ENCODE peak calls at places on chromosomes 12 and 14, in eight cellular contexts. B, Y, K, U, G, T, E and C are unnamed samples.

GRCh38 chr12:48820406-48820805 is 2.1 kb downstream of the CACNB3 start:
- DNase-seq in B (no peak), Y (no peak), K (no peak), U (no peak), G (no peak), T (no peak), E (no peak), C (no peak)

GRCh38 chr14:67881225-67881624 is 61.6 kb downstream of the RAD51B start:
- DNase-seq in B (no peak), Y (no peak), K (peak), U (peak), G (no peak), T (no peak), E (no peak), C (no peak)

GRCh38 chr12:3155710-3156386 is 78.7 kb downstream of the TSPAN9 start:
- DNase-seq in B (no peak), Y (no peak), K (no peak), U (no peak), G (no peak), T (no peak), E (no peak), C (no peak)

GRCh38 chr12:80151131-80151530 is 51.8 kb downstream of the OTOGL start:
- DNase-seq in B (no peak), Y (no peak), K (no peak), U (no peak), G (no peak), T (no peak), E (no peak), C (no peak)

GRCh38 chr14:101442451-101442850 is 118.8 kb upstream of the DIO3 start:
- DNase-seq in B (no peak), Y (peak), K (no peak), U (peak), G (no peak), T (no peak), E (peak), C (no peak)

GRCh38 chr12:107967170-107967569 is 161.9 kb upstream of the WSCD2 start:
- DNase-seq in B (no peak), Y (no peak), K (no peak), U (no peak), G (peak), T (no peak), E (no peak), C (no peak)

GRCh38 chr14:68282479-68283377 is 463.1 kb downstream of the RAD51B start:
- DNase-seq in B (no peak), Y (peak), K (no peak), U (peak), G (no peak), T (no peak), E (no peak), C (no peak)

GRCh38 chr14:65791551-65791981 is 379.0 kb downstream of the FUT8 start:
- DNase-seq in B (no peak), Y (peak), K (no peak), U (peak), G (peak), T (no peak), E (peak), C (peak)

GRCh38 chr12:108123382-108123781 is 5.7 kb upstream of the WSCD2 start:
- DNase-seq in B (no peak), Y (no peak), K (no peak), U (no peak), G (no peak), T (no peak), E (no peak), C (no peak)

GRCh38 chr14:75342762-75343599 is 64.4 kb downstream of the FOS start:
- DNase-seq in B (no peak), Y (no peak), K (no peak), U (peak), G (no peak), T (no peak), E (no peak), C (no peak)

GRCh38 chr12:4555804-4556203 is 6.2 kb upstream of the DYRK4 start:
- DNase-seq in B (peak), Y (no peak), K (no peak), U (no peak), G (no peak), T (no peak), E (no peak), C (peak)

GRCh38 chr14:103029936-103030335 is 27.4 kb downstream of the CDC42BPB start:
- DNase-seq in B (no peak), Y (no peak), K (no peak), U (no peak), G (no peak), T (no peak), E (no peak), C (no peak)

GRCh38 chr12:68831272-68831671 is 23.3 kb downstream of the MDM2 start:
- DNase-seq in B (no peak), Y (no peak), K (no peak), U (no peak), G (no peak), T (no peak), E (no peak), C (no peak)

GRCh38 chr12:131366261-131366871 is 344.5 kb upstream of the SFSWAP start:
- DNase-seq in B (no peak), Y (no peak), K (no peak), U (no peak), G (no peak), T (no peak), E (no peak), C (no peak)

GRCh38 chr12:40208707-40209106 is 16.1 kb upstream of the LRRK2 start:
- DNase-seq in B (no peak), Y (no peak), K (no peak), U (peak), G (no peak), T (no peak), E (no peak), C (no peak)

GRCh38 chr12:57610553-57611115 is 601 bp upstream of the ARHGEF25 start:
- DNase-seq in B (no peak), Y (no peak), K (no peak), U (no peak), G (no peak), T (peak), E (no peak), C (no peak)

GRCh38 chr14:68984686-68985085 is 5.6 kb upstream of the ACTN1 start:
- DNase-seq in B (no peak), Y (no peak), K (no peak), U (no peak), G (no peak), T (no peak), E (no peak), C (no peak)

GRCh38 chr14:23068792-23069412 is 11.6 kb upstream of the CDH24 start:
- DNase-seq in B (peak), Y (peak), K (peak), U (peak), G (peak), T (no peak), E (peak), C (peak)

GRCh38 chr12:69583203-69583602 is 2.1 kb upstream of the CCT2 start:
- DNase-seq in B (peak), Y (no peak), K (no peak), U (no peak), G (peak), T (no peak), E (no peak), C (no peak)

GRCh38 chr14:76690502-76691105 is 70.7 kb upstream of the VASH1 start:
- DNase-seq in B (no peak), Y (no peak), K (no peak), U (no peak), G (no peak), T (no peak), E (no peak), C (no peak)

GRCh38 chr12:47990351-47991105 is 13.7 kb downstream of the COL2A1 start:
- DNase-seq in B (no peak), Y (peak), K (peak), U (peak), G (no peak), T (no peak), E (peak), C (peak)

GRCh38 chr12:9064815-9065606 is 50.7 kb downstream of the A2M start:
- DNase-seq in B (peak), Y (no peak), K (no peak), U (no peak), G (peak), T (peak), E (peak), C (peak)

GRCh38 chr12:74317741-74318140 is 219.9 kb upstream of the ATXN7L3B start:
- DNase-seq in B (no peak), Y (no peak), K (no peak), U (no peak), G (no peak), T (no peak), E (no peak), C (no peak)

GRCh38 chr14:34043627-34044372 is 92.9 kb upstream of the EGLN3 start:
- DNase-seq in B (peak), Y (peak), K (peak), U (peak), G (peak), T (no peak), E (peak), C (no peak)

GRCh38 chr14:54220697-54221431 is 175.9 kb upstream of the CDKN3 start:
- DNase-seq in B (no peak), Y (no peak), K (no peak), U (no peak), G (no peak), T (no peak), E (no peak), C (no peak)
- H3K4me3 ChIP-seq in B (no peak), Y (no peak), K (no peak), U (no peak), G (no peak), T (peak), E (peak), C (peak)

DNA sequence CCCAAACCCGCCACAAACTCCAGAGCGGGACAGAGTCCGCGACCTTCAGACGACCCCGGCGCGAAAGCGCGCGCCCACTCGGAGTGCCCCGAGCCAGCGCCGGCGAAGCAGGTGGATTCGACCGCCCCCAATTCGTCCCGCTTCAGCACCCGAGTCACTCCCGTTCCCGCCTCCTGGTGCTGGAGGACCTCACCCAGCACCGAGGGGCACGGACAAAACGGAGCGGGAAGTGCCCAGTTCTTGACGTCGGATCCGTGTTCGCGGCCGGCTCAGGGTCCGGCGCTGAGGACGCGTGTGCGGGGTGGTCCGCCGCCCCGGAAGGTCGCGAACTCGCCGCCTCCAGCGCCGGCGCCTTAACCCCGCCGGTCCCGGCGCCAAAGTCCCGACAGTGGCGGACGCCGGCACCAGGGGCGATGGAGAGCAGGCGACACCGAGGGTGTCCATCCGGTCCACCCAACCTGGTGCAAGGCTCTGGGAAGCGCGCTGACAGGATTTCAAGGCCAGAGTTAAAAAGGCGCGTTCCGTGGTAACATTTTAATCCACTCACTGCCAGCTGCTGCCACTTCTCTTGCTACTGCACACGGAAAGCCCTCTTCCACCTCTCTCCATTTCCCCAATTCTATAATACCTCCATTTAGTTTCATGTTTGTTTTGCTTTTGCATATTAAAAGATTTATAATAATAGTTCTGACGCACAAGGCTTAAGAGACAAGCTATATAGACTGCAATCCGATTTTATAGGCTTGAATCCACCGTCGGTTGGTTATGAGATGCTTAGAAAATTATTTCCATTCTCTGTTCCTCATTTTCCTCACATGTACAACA is 240.0 kb upstream of the CPNE8 start:
- DNase-seq in B (peak), Y (no peak), K (no peak), U (no peak), G (peak), T (peak), E (peak), C (peak)
- H3K4me3 ChIP-seq in B (peak), Y (no peak), K (no peak), U (no peak), G (peak), T (peak), E (no peak), C (peak)

GRCh38 chr12:28176295-28176694 is 14.0 kb upstream of the CCDC91 start:
- DNase-seq in B (no peak), Y (no peak), K (no peak), U (no peak), G (no peak), T (no peak), E (no peak), C (no peak)
- H3K4me3 ChIP-seq in B (no peak), Y (no peak), K (no peak), U (no peak), G (no peak), T (no peak), E (no peak), C (no peak)

DNA sequence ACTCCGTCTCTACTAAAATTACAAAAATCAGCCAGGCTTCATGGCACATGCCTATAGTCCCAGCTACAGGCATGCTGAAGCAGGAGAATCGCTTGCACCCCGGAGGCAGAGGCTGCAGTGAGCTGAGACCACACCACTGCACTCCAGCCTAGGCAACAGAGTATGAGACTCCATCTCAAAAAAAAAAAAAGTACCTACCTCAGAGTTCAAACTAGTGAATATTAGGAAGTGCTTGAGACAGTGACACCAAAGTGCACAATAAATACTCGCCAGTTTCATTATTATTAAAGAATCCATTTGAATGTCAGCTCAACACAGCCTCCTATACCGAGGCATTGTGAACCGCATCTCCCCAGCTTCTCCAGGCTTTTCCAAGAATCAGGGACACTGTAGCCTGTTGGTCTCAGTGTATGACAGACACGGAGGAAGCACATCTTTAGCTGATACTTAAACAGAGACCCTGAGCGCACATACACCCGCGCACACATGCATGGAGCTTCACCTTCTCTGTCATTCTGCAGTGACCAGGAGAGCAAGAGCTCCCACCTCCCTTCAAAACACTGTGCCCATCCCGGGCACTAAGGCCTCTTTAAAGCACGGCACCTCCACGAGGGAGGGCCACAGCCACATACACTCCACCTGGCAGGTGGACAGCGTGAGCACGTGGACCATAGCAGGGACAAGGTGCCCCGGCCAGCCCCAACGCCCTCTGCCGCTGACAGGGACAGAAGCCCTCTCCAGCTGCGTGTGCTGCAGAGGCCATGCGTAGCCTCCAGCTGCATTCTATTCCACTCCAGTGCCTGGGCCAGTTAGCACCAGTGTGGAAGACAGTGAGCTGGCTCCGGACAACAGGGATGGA is 5.2 kb downstream of the GAPDH start:
- DNase-seq in B (peak), Y (no peak), K (no peak), U (peak), G (peak), T (peak), E (no peak), C (no peak)
- H3K4me3 ChIP-seq in B (no peak), Y (no peak), K (no peak), U (no peak), G (peak), T (no peak), E (no peak), C (no peak)